ENCODE peak calls at places on chromosomes 13 and 19, in eight cellular contexts. G is heart right ventricle, J is OCI-LY7, F is AG10803, M is K562, S is fibroblast of pulmonary artery, B is thoracic aorta, U is tibial nerve. E is an unnamed sample.

GRCh38 chr13:32023698-32024097 is 7.9 kb upstream of the FRY start:
- DNase-seq in U (no peak), F (no peak), G (no peak), J (no peak), M (no peak), S (no peak), B (no peak), E (no peak)

GRCh38 chr13:19663416-19663979 is 30.0 kb downstream of the MPHOSPH8 start:
- DNase-seq in G (no peak), U (no peak), F (no peak), S (no peak), J (no peak), M (no peak), B (no peak), E (no peak)

GRCh38 chr13:110301083-110301482 is 5.9 kb downstream of the COL4A1 start:
- DNase-seq in J (no peak), B (no peak), U (no peak), G (no peak), M (no peak), F (no peak), S (no peak), E (no peak)

GRCh38 chr19:1540353-1540925 is 16.6 kb downstream of the PLK5 start:
- DNase-seq in B (no peak), M (no peak), G (no peak), U (no peak), F (no peak), S (no peak), J (no peak), E (no peak)

GRCh38 chr13:29923554-29924481 is 73.4 kb upstream of the UBL3 start:
- DNase-seq in J (peak; percentile 39), U (peak; percentile 36), B (peak; percentile 89), S (peak; percentile 95), F (peak; percentile 99), G (peak; percentile 34), M (peak; percentile 61), E (peak; percentile 99)

GRCh38 chr19:35727053-35727955 is 9.5 kb downstream of the KMT2B start:
- DNase-seq in S (no peak), G (no peak), B (no peak), M (no peak), F (no peak), J (no peak), U (no peak), E (no peak)

GRCh38 chr19:38945562-38946228 is 15.0 kb downstream of the MRPS12 start:
- DNase-seq in M (no peak), B (no peak), J (no peak), S (no peak), F (no peak), U (no peak), G (no peak), E (no peak)

GRCh38 chr19:18284710-18285430 is 3.4 kb upstream of the JUND start:
- DNase-seq in B (no peak), S (no peak), G (no peak), J (no peak), F (no peak), M (no peak), U (no peak), E (no peak)

GRCh38 chr19:9757544-9758501 is 10.7 kb downstream of the ZNF846 start:
- DNase-seq in F (no peak), J (no peak), U (no peak), G (no peak), S (peak; percentile 3), M (no peak), B (no peak), E (peak; percentile 7)

GRCh38 chr13:29816715-29817114 is 33.7 kb downstream of the UBL3 start:
- DNase-seq in J (no peak), M (no peak), S (no peak), B (no peak), G (no peak), F (no peak), U (no peak), E (no peak)

GRCh38 chr19:1384478-1385110 is 887 bp downstream of the NDUFS7 start:
- DNase-seq in G (no peak), J (peak; percentile 46), S (no peak), B (no peak), M (peak; percentile 33), F (no peak), U (no peak), E (no peak)

GRCh38 chr19:45498411-45499195 is at the start of gene PPM1N:
- DNase-seq in U (no peak), F (peak; percentile 19), J (peak; percentile 61), M (peak; percentile 59), S (no peak), B (no peak), G (no peak), E (no peak)

GRCh38 chr19:46611791-46612190 is 10.7 kb downstream of the CALM3 start:
- DNase-seq in F (no peak), U (no peak), S (no peak), B (no peak), M (no peak), J (no peak), G (no peak), E (no peak)

GRCh38 chr13:30021611-30022010 is 171.2 kb upstream of the UBL3 start:
- DNase-seq in S (no peak), F (peak; percentile 26), G (no peak), J (no peak), B (no peak), U (no peak), M (no peak), E (no peak)

GRCh38 chr19:29371766-29372415 is 153.9 kb upstream of the VSTM2B start:
- DNase-seq in B (no peak), G (no peak), U (no peak), M (no peak), J (no peak), F (no peak), S (no peak), E (no peak)

GRCh38 chr13:46113596-46113995 is 8.8 kb upstream of the CPB2 start:
- DNase-seq in G (no peak), U (no peak), M (peak; percentile 71), J (no peak), S (peak; percentile 41), F (no peak), B (no peak), E (peak; percentile 36)

GRCh38 chr19:7911509-7912143 is 3.0 kb upstream of the TGFBR3L start:
- DNase-seq in G (no peak), B (no peak), J (no peak), S (no peak), U (no peak), F (no peak), M (no peak), E (no peak)

GRCh38 chr13:74132152-74132767 is 1.9 kb downstream of the KLF12 start:
- DNase-seq in S (peak; percentile 46), U (no peak), B (no peak), M (no peak), G (no peak), J (peak; percentile 76), F (no peak), E (no peak)

GRCh38 chr19:342801-343421 is 1.7 kb downstream of the MIER2 start:
- DNase-seq in M (peak; percentile 69), G (peak; percentile 46), J (no peak), U (peak; percentile 23), B (no peak), S (peak; percentile 90), F (peak; percentile 80), E (peak; percentile 89)

GRCh38 chr19:1206733-1207301 is 1.2 kb downstream of the STK11 start:
- DNase-seq in J (peak; percentile 39), U (no peak), S (no peak), F (no peak), M (peak; percentile 45), G (no peak), B (no peak), E (no peak)

GRCh38 chr19:18044825-18045304 is 36.9 kb downstream of the ARRDC2 start:
- DNase-seq in U (peak; percentile 40), J (peak; percentile 96), M (peak; percentile 72), F (peak; percentile 67), B (no peak), S (peak; percentile 66), G (peak; percentile 73), E (peak; percentile 65)

GRCh38 chr13:53719281-53719680 is 690.7 kb downstream of the OLFM4 start:
- DNase-seq in F (no peak), B (no peak), G (no peak), S (no peak), J (no peak), M (no peak), U (no peak), E (no peak)

GRCh38 chr13:31797154-31797775 is 57.9 kb downstream of the RXFP2 start:
- DNase-seq in F (peak; percentile 65), M (peak; percentile 1), J (no peak), G (no peak), S (peak; percentile 66), U (no peak), B (no peak), E (peak; percentile 57)

GRCh38 chr13:93172109-93172508 is 54.5 kb upstream of the GPC6 start:
- DNase-seq in G (no peak), M (no peak), U (no peak), S (no peak), F (no peak), J (no peak), B (no peak), E (no peak)
- TF ChIP-seq CTCF in G (no peak), M (no peak), U (no peak), S (peak; percentile 23), F (peak; percentile 26), J (peak; percentile 51), B (no peak), E (peak; percentile 32)

GRCh38 chr13:28530729-28531194 is 35.8 kb upstream of the FLT1 start:
- DNase-seq in S (peak; percentile 50), G (no peak), J (no peak), U (no peak), B (no peak), M (no peak), F (peak; percentile 43), E (peak; percentile 22)
- H3K4me3 ChIP-seq in S (peak overlapping the region; percentile 46), G (peak overlapping the region; percentile 63), J (no peak overlapping the region), U (peak overlapping the region; percentile 33), B (peak overlapping the region; percentile 69), M (no peak overlapping the region), F (peak overlapping the region; percentile 60), E (peak overlapping the region; percentile 37)

GRCh38 chr19:42325896-42326771 is 699 bp downstream of the MEGF8 start:
- DNase-seq in S (no peak), U (no peak), F (no peak), M (peak; percentile 36), B (no peak), G (no peak), J (peak; percentile 48), E (no peak)
- TF ChIP-seq CTCF in S (no peak), U (no peak), F (peak; percentile 3), M (no peak), B (no peak), G (no peak), J (peak; percentile 69), E (no peak)

DNA sequence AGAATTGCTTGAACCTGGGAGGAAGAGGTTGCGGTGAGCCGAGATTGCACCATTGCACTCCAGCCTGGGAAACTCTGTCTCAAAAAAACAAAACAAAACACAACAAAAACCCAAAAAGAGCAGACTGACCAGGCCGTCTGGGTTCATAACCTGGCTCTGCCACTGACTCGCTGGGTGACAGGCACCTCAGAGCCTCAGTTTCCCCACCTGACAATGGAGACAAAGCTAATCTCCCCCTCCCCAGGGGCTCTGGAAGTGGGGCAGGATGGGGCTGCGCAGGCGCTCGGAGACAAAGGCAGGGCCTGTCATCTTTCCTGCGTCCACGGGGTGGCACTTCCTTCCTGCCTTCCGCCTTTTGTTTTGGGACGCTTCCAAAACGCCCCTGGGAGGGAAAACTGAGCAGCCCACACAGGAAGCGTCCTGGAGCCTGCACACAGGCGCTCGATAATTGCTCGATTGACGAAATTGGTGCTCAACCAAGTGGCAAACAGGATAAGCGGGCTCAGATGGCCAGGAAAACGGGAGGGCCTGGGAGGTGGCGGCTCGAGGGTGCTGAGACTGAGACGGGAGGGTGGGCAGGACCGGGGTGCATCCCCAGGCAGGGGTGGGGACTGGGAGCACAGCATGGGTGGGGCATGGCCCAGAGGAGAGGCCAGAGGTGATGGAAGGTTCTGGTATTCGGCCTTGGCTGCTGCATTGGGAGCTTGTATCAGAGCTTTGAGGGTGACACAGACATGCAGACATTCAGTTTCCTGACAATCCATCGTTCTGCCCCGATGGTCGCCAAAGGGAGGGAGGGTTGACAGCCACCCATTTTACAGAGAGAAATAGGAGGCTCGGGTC is 17.8 kb downstream of the SPC24 start:
- DNase-seq in U (peak; percentile 75), G (peak; percentile 79), J (peak; percentile 57), M (peak; percentile 89), F (peak; percentile 91), B (peak; percentile 63), S (peak; percentile 91), E (peak; percentile 89)
- H3K4me3 ChIP-seq in U (peak overlapping the region; percentile 12), G (peak overlapping the region; percentile 37), J (no peak overlapping the region), M (peak overlapping the region; percentile 25), F (peak overlapping the region; percentile 46), B (peak overlapping the region; percentile 59), S (peak overlapping the region; percentile 14), E (no peak overlapping the region)